ENCODE peak calls at places on chromosomes 6 and 20, in six cellular contexts. T, L, K, W, D and N are unnamed samples.

GRCh38 chr20:45306431-45306982 is at the start of gene RBPJL:
- DNase-seq in L (no peak), K (no peak), T (peak), W (peak), D (no peak), N (no peak)

GRCh38 chr6:139776051-139776450 is 401.6 kb upstream of the CITED2 start:
- DNase-seq in K (peak), L (no peak), W (no peak), D (no peak), T (no peak), N (no peak)

GRCh38 chr6:137637161-137637560 is 143.0 kb upstream of the OLIG3 start:
- DNase-seq in D (peak), T (no peak), L (no peak), W (peak), K (peak), N (no peak)

GRCh38 chr6:87944541-87944954 is 103.1 kb upstream of the SPACA1 start:
- DNase-seq in W (peak), T (no peak), K (peak), L (peak), D (peak), N (peak)

GRCh38 chr20:23361108-23361650 is 803 bp upstream of the GZF1 start:
- DNase-seq in D (no peak), K (peak), T (no peak), W (no peak), L (no peak), N (no peak)

GRCh38 chr6:85464260-85464644 is 14.4 kb downstream of the NT5E start:
- DNase-seq in D (peak), K (peak), W (peak), T (no peak), L (peak), N (no peak)

GRCh38 chr20:54257090-54257816 is 49.4 kb downstream of the PFDN4 start:
- DNase-seq in W (peak), K (no peak), T (no peak), D (peak), L (no peak), N (no peak)

GRCh38 chr6:146543211-146543939 is at the start of gene RAB32:
- DNase-seq in L (peak), T (no peak), D (peak), K (peak), W (peak), N (peak)

GRCh38 chr20:10225439-10226080 is 6.9 kb downstream of the SNAP25 start:
- DNase-seq in D (no peak), T (no peak), L (no peak), W (no peak), K (peak), N (no peak)

GRCh38 chr20:6632187-6632586 is 135.3 kb upstream of the BMP2 start:
- DNase-seq in D (no peak), W (no peak), T (no peak), K (no peak), L (no peak), N (peak)

GRCh38 chr6:119647309-119647708 is 297.7 kb upstream of the MAN1A1 start:
- DNase-seq in L (no peak), D (peak), K (no peak), W (no peak), T (no peak), N (no peak)

GRCh38 chr20:16292227-16292626 is 281.0 kb downstream of the KIF16B start:
- DNase-seq in K (no peak), D (no peak), W (no peak), L (no peak), T (no peak), N (no peak)

GRCh38 chr6:16544006-16544405 is 217.3 kb downstream of the ATXN1 start:
- DNase-seq in W (no peak), L (no peak), T (no peak), D (no peak), K (no peak), N (no peak)

GRCh38 chr20:53734006-53734688 is 140.5 kb upstream of the ZNF217 start:
- DNase-seq in T (no peak), D (no peak), W (no peak), L (no peak), K (peak), N (no peak)

GRCh38 chr6:167832497-167833395 is 6.0 kb downstream of the AFDN start:
- DNase-seq in T (no peak), L (no peak), K (no peak), D (no peak), W (no peak), N (no peak)

GRCh38 chr6:131787955-131788712 is 19.7 kb upstream of the ENPP1 start:
- DNase-seq in L (no peak), K (peak), W (no peak), T (no peak), D (no peak), N (no peak)

GRCh38 chr20:40710608-40711007 is 21.6 kb upstream of the MAFB start:
- DNase-seq in L (no peak), K (no peak), T (no peak), W (no peak), D (no peak), N (no peak)

GRCh38 chr6:45625191-45625664 is 247.5 kb upstream of the SUPT3H start:
- DNase-seq in T (no peak), W (no peak), L (no peak), D (peak), K (no peak), N (no peak)

GRCh38 chr6:112205521-112206458 is 48.6 kb downstream of the LAMA4 start:
- DNase-seq in L (no peak), K (no peak), T (no peak), D (no peak), W (peak), N (no peak)

GRCh38 chr6:66429220-66429619 is 722.2 kb upstream of the EYS start:
- DNase-seq in T (no peak), L (no peak), D (no peak), W (no peak), K (no peak), N (no peak)

GRCh38 chr6:22613695-22614094 is 44.3 kb downstream of the HDGFL1 start:
- DNase-seq in T (no peak), K (peak), D (peak), L (no peak), W (no peak), N (no peak)

GRCh38 chr20:14984768-14985622 is 647.6 kb upstream of the FLRT3 start:
- DNase-seq in D (no peak), L (no peak), T (no peak), K (no peak), W (no peak), N (no peak)

GRCh38 chr20:17871181-17871580 is 97.4 kb downstream of the SNX5 start:
- DNase-seq in W (no peak), L (no peak), D (no peak), K (no peak), T (no peak), N (no peak)

GRCh38 chr20:61874421-61875068 is 191.1 kb downstream of the TAF4 start:
- DNase-seq in T (no peak), L (no peak), W (peak), K (peak), D (no peak), N (no peak)

GRCh38 chr6:158698876-158699440 is 49.1 kb downstream of the SYTL3 start:
- DNase-seq in K (no peak), W (no peak), T (no peak), L (no peak), D (no peak), N (no peak)

GRCh38 chr6:5085638-5086293 is 625 bp downstream of the PPP1R3G start:
- DNase-seq in K (no peak), L (no peak), D (no peak), W (peak), T (no peak), N (no peak)

GRCh38 chr20:36932476-36933426 is 18.8 kb downstream of the SAMHD1 start:
- DNase-seq in T (no peak), L (no peak), D (no peak), W (no peak), K (peak), N (no peak)

GRCh38 chr6:27812805-27813626 is 99.2 kb downstream of the OR2B2 start:
- DNase-seq in L (no peak), W (no peak), T (no peak), K (no peak), D (no peak), N (no peak)